ENCODE peak calls at places on chromosomes 4 and X, in six cellular contexts. One of them, this sample, is unnamed.

GRCh38 chrX:42220083-42220482 is 296.7 kb upstream of the CASK start:
- DNase-seq in fibroblast of mammary gland: no peak
- DNase-seq in aorta: no peak
- DNase-seq in SK-N-SH: no peak
- DNase-seq in thoracic aorta: no peak
- DNase-seq in adipocyte: no peak
- DNase-seq in this sample: no peak

GRCh38 chr4:105808459-105809041 is 86.7 kb upstream of the NPNT start:
- DNase-seq in fibroblast of mammary gland: peak
- DNase-seq in aorta: no peak
- DNase-seq in SK-N-SH: peak
- DNase-seq in thoracic aorta: peak
- DNase-seq in adipocyte: peak
- DNase-seq in this sample: no peak

GRCh38 chr4:185238261-185238681 is 28.9 kb downstream of the SNX25 start:
- DNase-seq in fibroblast of mammary gland: peak
- DNase-seq in aorta: no peak
- DNase-seq in SK-N-SH: no peak
- DNase-seq in thoracic aorta: no peak
- DNase-seq in adipocyte: peak
- DNase-seq in this sample: no peak

GRCh38 chr4:42119916-42120315 is 32.5 kb downstream of the BEND4 start:
- DNase-seq in fibroblast of mammary gland: no peak
- DNase-seq in aorta: no peak
- DNase-seq in SK-N-SH: no peak
- DNase-seq in thoracic aorta: no peak
- DNase-seq in adipocyte: no peak
- DNase-seq in this sample: no peak

GRCh38 chr4:110275871-110276270 is 77.5 kb upstream of the ELOVL6 start:
- DNase-seq in fibroblast of mammary gland: peak
- DNase-seq in aorta: no peak
- DNase-seq in SK-N-SH: no peak
- DNase-seq in thoracic aorta: no peak
- DNase-seq in adipocyte: peak
- DNase-seq in this sample: no peak

GRCh38 chr4:76987153-76987562 is 37.6 kb downstream of the SEPTIN11 start:
- DNase-seq in fibroblast of mammary gland: peak
- DNase-seq in aorta: no peak
- DNase-seq in SK-N-SH: no peak
- DNase-seq in thoracic aorta: no peak
- DNase-seq in adipocyte: peak
- DNase-seq in this sample: no peak

GRCh38 chrX:134548257-134548732 is 88.3 kb downstream of the HPRT1 start:
- DNase-seq in fibroblast of mammary gland: peak
- DNase-seq in aorta: no peak
- DNase-seq in SK-N-SH: peak
- DNase-seq in thoracic aorta: no peak
- DNase-seq in adipocyte: no peak
- DNase-seq in this sample: no peak

GRCh38 chrX:119690921-119691716 is 1.8 kb downstream of the SEPTIN6 start:
- DNase-seq in fibroblast of mammary gland: peak
- DNase-seq in aorta: no peak
- DNase-seq in SK-N-SH: peak
- DNase-seq in thoracic aorta: no peak
- DNase-seq in adipocyte: peak
- DNase-seq in this sample: peak

GRCh38 chr4:14178421-14178820 is 550.9 kb upstream of the BOD1L1 start:
- DNase-seq in fibroblast of mammary gland: peak
- DNase-seq in aorta: no peak
- DNase-seq in SK-N-SH: no peak
- DNase-seq in thoracic aorta: no peak
- DNase-seq in adipocyte: peak
- DNase-seq in this sample: no peak

GRCh38 chrX:153457136-153457825 is 11.4 kb upstream of the TREX2 start:
- DNase-seq in fibroblast of mammary gland: no peak
- DNase-seq in aorta: peak
- DNase-seq in SK-N-SH: no peak
- DNase-seq in thoracic aorta: no peak
- DNase-seq in adipocyte: no peak
- DNase-seq in this sample: no peak

GRCh38 chr4:77148081-77148480 is 8.9 kb upstream of the CCNG2 start:
- DNase-seq in fibroblast of mammary gland: peak
- DNase-seq in aorta: no peak
- DNase-seq in SK-N-SH: no peak
- DNase-seq in thoracic aorta: no peak
- DNase-seq in adipocyte: no peak
- DNase-seq in this sample: no peak

GRCh38 chr4:32864713-32865351 is 2144.7 kb downstream of the PCDH7 start:
- DNase-seq in fibroblast of mammary gland: peak
- DNase-seq in aorta: no peak
- DNase-seq in SK-N-SH: no peak
- DNase-seq in thoracic aorta: no peak
- DNase-seq in adipocyte: no peak
- DNase-seq in this sample: no peak

GRCh38 chr4:48564151-48564550 is 74.1 kb downstream of the ZAR1 start:
- DNase-seq in fibroblast of mammary gland: no peak
- DNase-seq in aorta: no peak
- DNase-seq in SK-N-SH: no peak
- DNase-seq in thoracic aorta: no peak
- DNase-seq in adipocyte: no peak
- DNase-seq in this sample: no peak

GRCh38 chr4:8304827-8305695 is 35.5 kb downstream of the HTRA3 start:
- DNase-seq in fibroblast of mammary gland: no peak
- DNase-seq in aorta: peak
- DNase-seq in SK-N-SH: no peak
- DNase-seq in thoracic aorta: no peak
- DNase-seq in adipocyte: no peak
- DNase-seq in this sample: no peak

GRCh38 chr4:175125410-175126068 is 207.4 kb downstream of the ADAM29 start:
- DNase-seq in fibroblast of mammary gland: peak
- DNase-seq in aorta: no peak
- DNase-seq in SK-N-SH: no peak
- DNase-seq in thoracic aorta: no peak
- DNase-seq in adipocyte: no peak
- DNase-seq in this sample: no peak

GRCh38 chr4:145546556-145546955 is 64.9 kb downstream of the SMAD1 start:
- DNase-seq in fibroblast of mammary gland: no peak
- DNase-seq in aorta: no peak
- DNase-seq in SK-N-SH: no peak
- DNase-seq in thoracic aorta: no peak
- DNase-seq in adipocyte: peak
- DNase-seq in this sample: no peak

GRCh38 chr4:80365928-80366327 is 30.4 kb downstream of the CFAP299 start:
- DNase-seq in fibroblast of mammary gland: peak
- DNase-seq in aorta: no peak
- DNase-seq in SK-N-SH: peak
- DNase-seq in thoracic aorta: no peak
- DNase-seq in adipocyte: peak
- DNase-seq in this sample: no peak

GRCh38 chr4:10722957-10723356 is 38.4 kb upstream of the CLNK start:
- DNase-seq in fibroblast of mammary gland: no peak
- DNase-seq in aorta: no peak
- DNase-seq in SK-N-SH: no peak
- DNase-seq in thoracic aorta: no peak
- DNase-seq in adipocyte: no peak
- DNase-seq in this sample: no peak

GRCh38 chr4:37816006-37816405 is 10.5 kb upstream of the PGM2 start:
- DNase-seq in fibroblast of mammary gland: no peak
- DNase-seq in aorta: no peak
- DNase-seq in SK-N-SH: no peak
- DNase-seq in thoracic aorta: no peak
- DNase-seq in adipocyte: no peak
- DNase-seq in this sample: no peak

GRCh38 chrX:1306909-1307625 is 29.5 kb upstream of the IL3RA start:
- DNase-seq in fibroblast of mammary gland: no peak
- DNase-seq in aorta: peak
- DNase-seq in SK-N-SH: no peak
- DNase-seq in thoracic aorta: no peak
- DNase-seq in adipocyte: no peak
- DNase-seq in this sample: no peak

GRCh38 chr4:140645614-140646412 is 77.1 kb upstream of the UCP1 start:
- DNase-seq in fibroblast of mammary gland: no peak
- DNase-seq in aorta: no peak
- DNase-seq in SK-N-SH: no peak
- DNase-seq in thoracic aorta: no peak
- DNase-seq in adipocyte: no peak
- DNase-seq in this sample: no peak

GRCh38 chrX:30589146-30589888 is 11.8 kb upstream of the TASL start:
- DNase-seq in fibroblast of mammary gland: no peak
- DNase-seq in aorta: no peak
- DNase-seq in SK-N-SH: no peak
- DNase-seq in thoracic aorta: no peak
- DNase-seq in adipocyte: no peak
- DNase-seq in this sample: no peak

This sample was measured in activated naive CD4-positive, alpha-beta T cell treated with anti-CD3 and anti-CD28 coated beads, Interleukin-2, amount 50 U/mL, for 72 hours.